ENCODE peak calls at places on chromosomes 1 and 21, in six cellular contexts. One of them, this sample, is unnamed.

GRCh38 chr1:176559474-176560390 is 96.8 kb downstream of the PAPPA2 start:
- DNase-seq in CD8-positive, alpha-beta memory T cell: no peak
- DNase-seq in cardiac muscle cell: peak; percentile 71
- DNase-seq in thyroid gland: peak; percentile 51
- DNase-seq in thoracic aorta: peak; percentile 13
- DNase-seq in heart right ventricle: no peak
- DNase-seq in this sample: peak; percentile 18

GRCh38 chr1:109687641-109688499 is at the start of gene GSTM1:
- DNase-seq in thoracic aorta: no peak
- DNase-seq in thyroid gland: no peak
- DNase-seq in heart right ventricle: peak; percentile 84
- DNase-seq in cardiac muscle cell: peak; percentile 82
- DNase-seq in CD8-positive, alpha-beta memory T cell: no peak
- DNase-seq in this sample: no peak

GRCh38 chr1:162385280-162385623 is 3.7 kb downstream of the C1orf226 start:
- DNase-seq in heart right ventricle: no peak
- DNase-seq in CD8-positive, alpha-beta memory T cell: no peak
- DNase-seq in thyroid gland: no peak
- DNase-seq in thoracic aorta: no peak
- DNase-seq in cardiac muscle cell: no peak
- DNase-seq in this sample: no peak

GRCh38 chr1:229108598-229109201 is 162.2 kb upstream of the RAB4A start:
- DNase-seq in heart right ventricle: no peak
- DNase-seq in cardiac muscle cell: no peak
- DNase-seq in CD8-positive, alpha-beta memory T cell: no peak
- DNase-seq in thoracic aorta: peak; percentile 25
- DNase-seq in thyroid gland: peak; percentile 84
- DNase-seq in this sample: no peak

GRCh38 chr1:117142200-117142599 is 20.7 kb upstream of the TRIM45 start:
- DNase-seq in thoracic aorta: no peak
- DNase-seq in cardiac muscle cell: no peak
- DNase-seq in heart right ventricle: no peak
- DNase-seq in CD8-positive, alpha-beta memory T cell: no peak
- DNase-seq in thyroid gland: no peak
- DNase-seq in this sample: no peak

GRCh38 chr1:28246427-28246832 is 10.5 kb downstream of the ATP5IF1 start:
- DNase-seq in thyroid gland: no peak
- DNase-seq in thoracic aorta: no peak
- DNase-seq in CD8-positive, alpha-beta memory T cell: no peak
- DNase-seq in heart right ventricle: no peak
- DNase-seq in cardiac muscle cell: peak; percentile 48
- DNase-seq in this sample: no peak

GRCh38 chr1:37811027-37811655 is 3.1 kb upstream of the YRDC start:
- DNase-seq in thyroid gland: peak; percentile 62
- DNase-seq in CD8-positive, alpha-beta memory T cell: peak; percentile 51
- DNase-seq in thoracic aorta: no peak
- DNase-seq in heart right ventricle: peak; percentile 51
- DNase-seq in cardiac muscle cell: peak; percentile 91
- DNase-seq in this sample: peak; percentile 72

GRCh38 chr1:10007161-10007560 is 10.1 kb downstream of the RBP7 start:
- DNase-seq in heart right ventricle: no peak
- DNase-seq in CD8-positive, alpha-beta memory T cell: no peak
- DNase-seq in thoracic aorta: no peak
- DNase-seq in cardiac muscle cell: peak; percentile 67
- DNase-seq in thyroid gland: peak; percentile 71
- DNase-seq in this sample: no peak

GRCh38 chr1:195188821-195189220 is 1419.4 kb downstream of the KCNT2 start:
- DNase-seq in thoracic aorta: no peak
- DNase-seq in heart right ventricle: no peak
- DNase-seq in thyroid gland: no peak
- DNase-seq in cardiac muscle cell: no peak
- DNase-seq in CD8-positive, alpha-beta memory T cell: no peak
- DNase-seq in this sample: no peak

GRCh38 chr1:211947396-211948295 is 87.7 kb downstream of the INTS7 start:
- DNase-seq in thyroid gland: no peak
- DNase-seq in cardiac muscle cell: no peak
- DNase-seq in heart right ventricle: no peak
- DNase-seq in thoracic aorta: no peak
- DNase-seq in CD8-positive, alpha-beta memory T cell: no peak
- DNase-seq in this sample: no peak

GRCh38 chr1:111618953-111619634 is 495 bp upstream of the RAP1A start:
- DNase-seq in CD8-positive, alpha-beta memory T cell: no peak
- DNase-seq in thyroid gland: no peak
- DNase-seq in cardiac muscle cell: no peak
- DNase-seq in thoracic aorta: no peak
- DNase-seq in heart right ventricle: no peak
- DNase-seq in this sample: no peak

GRCh38 chr1:111621050-111621449 is 1.5 kb downstream of the RAP1A start:
- DNase-seq in thoracic aorta: no peak
- DNase-seq in CD8-positive, alpha-beta memory T cell: no peak
- DNase-seq in heart right ventricle: no peak
- DNase-seq in cardiac muscle cell: peak; percentile 60
- DNase-seq in thyroid gland: no peak
- DNase-seq in this sample: no peak

GRCh38 chr1:111620412-111620971 is 903 bp downstream of the RAP1A start:
- DNase-seq in heart right ventricle: no peak
- DNase-seq in thoracic aorta: no peak
- DNase-seq in CD8-positive, alpha-beta memory T cell: no peak
- DNase-seq in thyroid gland: no peak
- DNase-seq in cardiac muscle cell: no peak
- DNase-seq in this sample: no peak

GRCh38 chr1:111618081-111618480 is 1.5 kb upstream of the RAP1A start:
- DNase-seq in heart right ventricle: no peak
- DNase-seq in cardiac muscle cell: no peak
- DNase-seq in CD8-positive, alpha-beta memory T cell: no peak
- DNase-seq in thoracic aorta: no peak
- DNase-seq in thyroid gland: no peak
- DNase-seq in this sample: no peak

GRCh38 chr1:111619635-111620411 is at the start of gene RAP1A:
- DNase-seq in heart right ventricle: peak; percentile 98
- DNase-seq in CD8-positive, alpha-beta memory T cell: peak; percentile 96
- DNase-seq in thyroid gland: peak; percentile 96
- DNase-seq in cardiac muscle cell: peak; percentile 96
- DNase-seq in thoracic aorta: peak; percentile 78
- DNase-seq in this sample: peak; percentile 89
- H3K27ac ChIP-seq in heart right ventricle: peak within 1 kb of the TSS; percentile 99
- H3K27ac ChIP-seq in CD8-positive, alpha-beta memory T cell: peak within 1 kb of the TSS; percentile 73
- H3K27ac ChIP-seq in thyroid gland: peak within 1 kb of the TSS; percentile 93
- H3K27ac ChIP-seq in cardiac muscle cell: peak within 1 kb of the TSS; percentile 87
- H3K27ac ChIP-seq in thoracic aorta: peak within 1 kb of the TSS; percentile 82
- H3K27ac ChIP-seq in this sample: peak within 1 kb of the TSS; percentile 93

GRCh38 chr1:64038119-64038518 is 165.3 kb upstream of the UBE2U start:
- DNase-seq in thoracic aorta: no peak
- DNase-seq in CD8-positive, alpha-beta memory T cell: no peak
- DNase-seq in cardiac muscle cell: peak; percentile 85
- DNase-seq in heart right ventricle: no peak
- DNase-seq in thyroid gland: no peak
- DNase-seq in this sample: no peak
- H3K27ac ChIP-seq in thoracic aorta: peak overlapping the region; percentile 93
- H3K27ac ChIP-seq in CD8-positive, alpha-beta memory T cell: no peak overlapping the region
- H3K27ac ChIP-seq in cardiac muscle cell: peak overlapping the region; percentile 68
- H3K27ac ChIP-seq in heart right ventricle: peak overlapping the region; percentile 59
- H3K27ac ChIP-seq in thyroid gland: no peak overlapping the region
- H3K27ac ChIP-seq in this sample: peak overlapping the region; percentile 79

GRCh38 chr21:28540514-28540913 is 452.2 kb downstream of the LTN1 start:
- DNase-seq in thoracic aorta: no peak
- DNase-seq in heart right ventricle: no peak
- DNase-seq in thyroid gland: no peak
- DNase-seq in cardiac muscle cell: peak; percentile 37
- DNase-seq in CD8-positive, alpha-beta memory T cell: no peak
- DNase-seq in this sample: no peak

GRCh38 chr21:28537371-28538079 is 455.2 kb downstream of the LTN1 start:
- DNase-seq in cardiac muscle cell: no peak
- DNase-seq in heart right ventricle: no peak
- DNase-seq in CD8-positive, alpha-beta memory T cell: no peak
- DNase-seq in thyroid gland: no peak
- DNase-seq in thoracic aorta: no peak
- DNase-seq in this sample: no peak

GRCh38 chr21:28539623-28539988 is 453.1 kb downstream of the LTN1 start:
- DNase-seq in thyroid gland: no peak
- DNase-seq in CD8-positive, alpha-beta memory T cell: no peak
- DNase-seq in thoracic aorta: no peak
- DNase-seq in heart right ventricle: no peak
- DNase-seq in cardiac muscle cell: no peak
- DNase-seq in this sample: no peak

GRCh38 chr21:28541371-28542112 is 451.1 kb downstream of the LTN1 start:
- DNase-seq in heart right ventricle: no peak
- DNase-seq in CD8-positive, alpha-beta memory T cell: no peak
- DNase-seq in thyroid gland: no peak
- DNase-seq in cardiac muscle cell: no peak
- DNase-seq in thoracic aorta: no peak
- DNase-seq in this sample: no peak

DNA sequence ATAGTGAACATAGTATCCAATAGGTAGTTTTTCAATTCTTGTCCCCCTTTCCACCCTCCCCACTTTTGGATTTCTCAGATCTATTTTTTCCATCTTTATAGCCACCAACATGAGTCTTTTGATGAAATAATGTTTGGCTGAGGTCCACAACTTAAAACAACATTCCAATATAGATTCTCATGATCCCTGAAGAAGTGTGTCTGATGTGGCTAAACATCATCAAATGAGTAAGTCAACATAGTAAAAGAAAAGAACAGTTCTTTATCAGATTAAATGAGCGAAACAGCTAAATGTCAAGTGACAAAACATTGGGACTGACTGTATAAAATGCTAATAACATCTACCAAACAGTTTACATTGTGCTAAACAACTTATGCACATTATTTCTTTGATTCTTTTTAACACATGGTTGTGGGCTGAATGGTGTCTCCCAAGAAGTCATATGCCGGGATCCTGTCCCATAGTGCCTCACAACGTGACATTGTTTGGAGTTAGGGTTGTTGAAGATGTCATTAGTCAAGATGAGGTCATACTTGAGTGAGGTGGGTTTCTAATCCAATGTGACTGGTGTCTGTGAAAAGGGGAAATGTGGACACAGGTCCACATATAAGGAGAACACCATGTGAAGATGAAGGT is 453.6 kb downstream of the LTN1 start:
- DNase-seq in CD8-positive, alpha-beta memory T cell: no peak
- DNase-seq in thyroid gland: no peak
- DNase-seq in cardiac muscle cell: peak; percentile 24
- DNase-seq in heart right ventricle: no peak
- DNase-seq in thoracic aorta: no peak
- DNase-seq in this sample: no peak
- H3K27ac ChIP-seq in CD8-positive, alpha-beta memory T cell: no peak overlapping the region
- H3K27ac ChIP-seq in thyroid gland: no peak overlapping the region
- H3K27ac ChIP-seq in cardiac muscle cell: no peak overlapping the region
- H3K27ac ChIP-seq in heart right ventricle: no peak overlapping the region
- H3K27ac ChIP-seq in thoracic aorta: no peak overlapping the region
- H3K27ac ChIP-seq in this sample: no peak overlapping the region

DNA sequence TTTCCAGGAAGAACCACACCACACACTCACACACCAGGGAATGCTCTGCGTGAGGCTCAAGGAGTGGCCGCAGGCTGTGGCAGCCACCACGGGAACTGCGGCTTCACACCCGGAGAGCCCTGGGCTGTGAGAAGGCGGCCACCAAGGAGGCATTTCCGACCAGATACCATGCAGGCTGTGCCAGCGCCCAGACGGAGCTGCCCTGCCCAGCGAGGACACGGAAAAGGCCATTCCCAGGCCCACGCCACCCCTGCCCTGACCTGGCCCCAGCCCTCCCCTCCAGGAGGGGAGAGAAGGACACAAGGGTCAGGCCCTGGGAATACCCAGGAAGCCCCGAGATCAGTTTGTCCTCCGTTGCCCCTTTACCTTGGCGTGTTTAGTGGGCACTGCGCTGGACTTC is 119.3 kb downstream of the NPHP4 start:
- DNase-seq in thyroid gland: no peak
- DNase-seq in CD8-positive, alpha-beta memory T cell: no peak
- DNase-seq in heart right ventricle: no peak
- DNase-seq in thoracic aorta: no peak
- DNase-seq in cardiac muscle cell: no peak
- DNase-seq in this sample: no peak
- H3K27ac ChIP-seq in thyroid gland: no peak overlapping the region
- H3K27ac ChIP-seq in CD8-positive, alpha-beta memory T cell: no peak overlapping the region
- H3K27ac ChIP-seq in heart right ventricle: no peak overlapping the region
- H3K27ac ChIP-seq in thoracic aorta: no peak overlapping the region
- H3K27ac ChIP-seq in cardiac muscle cell: no peak overlapping the region
- H3K27ac ChIP-seq in this sample: no peak overlapping the region

DNA sequence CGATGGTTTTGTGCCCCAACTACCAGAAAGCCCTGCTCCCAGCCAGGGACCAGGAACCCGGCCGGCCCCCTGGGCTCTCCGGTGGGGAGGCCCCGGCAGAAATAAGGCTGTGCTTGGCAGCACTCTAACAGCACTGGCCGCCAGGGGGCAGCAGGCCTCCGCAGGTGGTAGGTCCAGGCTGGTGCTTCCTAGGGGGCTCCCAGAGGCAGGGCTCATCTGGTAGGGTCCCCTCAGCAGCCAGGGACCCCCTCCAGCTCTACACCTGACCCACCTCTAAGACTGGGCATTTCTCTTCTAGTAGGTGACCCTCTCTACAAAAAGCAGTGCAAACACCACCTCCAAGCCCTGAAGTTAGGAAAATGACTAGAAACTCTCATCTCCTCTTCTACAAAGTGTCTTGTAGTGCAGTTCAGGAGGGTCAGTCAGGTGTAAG is 85.6 kb downstream of the STUM start:
- DNase-seq in heart right ventricle: peak; percentile 86
- DNase-seq in thyroid gland: peak; percentile 76
- DNase-seq in thoracic aorta: no peak
- DNase-seq in CD8-positive, alpha-beta memory T cell: peak; percentile 79
- DNase-seq in cardiac muscle cell: peak; percentile 75
- DNase-seq in this sample: peak; percentile 81
- H3K27ac ChIP-seq in heart right ventricle: no peak overlapping the region
- H3K27ac ChIP-seq in thyroid gland: peak overlapping the region; percentile 28
- H3K27ac ChIP-seq in thoracic aorta: peak overlapping the region; percentile 59
- H3K27ac ChIP-seq in CD8-positive, alpha-beta memory T cell: no peak overlapping the region
- H3K27ac ChIP-seq in cardiac muscle cell: no peak overlapping the region
- H3K27ac ChIP-seq in this sample: peak overlapping the region; percentile 81

GRCh38 chr1:45545019-45545493 is 5.6 kb upstream of the AKR1A1 start:
- DNase-seq in thyroid gland: peak; percentile 44
- DNase-seq in cardiac muscle cell: no peak
- DNase-seq in heart right ventricle: no peak
- DNase-seq in thoracic aorta: no peak
- DNase-seq in CD8-positive, alpha-beta memory T cell: no peak
- DNase-seq in this sample: no peak
- H3K27ac ChIP-seq in thyroid gland: no peak overlapping the region
- H3K27ac ChIP-seq in cardiac muscle cell: no peak overlapping the region
- H3K27ac ChIP-seq in heart right ventricle: no peak overlapping the region
- H3K27ac ChIP-seq in thoracic aorta: no peak overlapping the region
- H3K27ac ChIP-seq in CD8-positive, alpha-beta memory T cell: no peak overlapping the region
- H3K27ac ChIP-seq in this sample: no peak overlapping the region

GRCh38 chr1:231743966-231744365 is 117.4 kb downstream of the DISC1 start:
- DNase-seq in heart right ventricle: no peak
- DNase-seq in thyroid gland: no peak
- DNase-seq in thoracic aorta: no peak
- DNase-seq in CD8-positive, alpha-beta memory T cell: no peak
- DNase-seq in cardiac muscle cell: no peak
- DNase-seq in this sample: no peak
- H3K27ac ChIP-seq in heart right ventricle: no peak overlapping the region
- H3K27ac ChIP-seq in thyroid gland: no peak overlapping the region
- H3K27ac ChIP-seq in thoracic aorta: no peak overlapping the region
- H3K27ac ChIP-seq in CD8-positive, alpha-beta memory T cell: no peak overlapping the region
- H3K27ac ChIP-seq in cardiac muscle cell: no peak overlapping the region
- H3K27ac ChIP-seq in this sample: no peak overlapping the region

DNA sequence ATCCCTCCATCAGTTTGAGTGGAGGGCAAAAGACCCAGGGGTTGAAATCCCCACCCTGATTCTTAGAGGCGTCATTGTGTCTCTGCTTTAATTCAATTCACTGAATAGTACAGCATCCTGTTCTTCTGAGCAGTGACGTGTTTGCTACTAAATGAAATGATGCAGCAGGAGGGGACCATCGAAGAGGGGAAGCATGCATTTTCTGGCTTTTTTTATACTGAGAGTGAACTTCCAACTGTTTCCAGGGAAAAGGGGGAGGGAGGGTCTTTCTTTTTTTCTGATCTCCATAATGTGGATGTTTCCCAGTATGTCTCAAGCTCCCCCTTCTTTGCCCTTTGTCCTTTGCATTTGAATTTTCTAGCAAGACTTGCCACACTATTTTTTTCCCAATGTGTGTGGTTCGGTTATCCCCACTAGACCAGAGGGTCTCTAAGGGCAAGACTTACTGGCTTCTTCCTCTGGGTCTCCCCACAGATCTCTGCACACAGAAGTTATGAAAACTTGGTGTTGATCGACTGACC is 2.7 kb downstream of the INTS3 start:
- DNase-seq in thoracic aorta: no peak
- DNase-seq in cardiac muscle cell: no peak
- DNase-seq in CD8-positive, alpha-beta memory T cell: no peak
- DNase-seq in heart right ventricle: no peak
- DNase-seq in thyroid gland: no peak
- DNase-seq in this sample: no peak
- H3K27ac ChIP-seq in thoracic aorta: peak overlapping the region; percentile 100
- H3K27ac ChIP-seq in cardiac muscle cell: no peak overlapping the region
- H3K27ac ChIP-seq in CD8-positive, alpha-beta memory T cell: no peak overlapping the region
- H3K27ac ChIP-seq in heart right ventricle: peak overlapping the region; percentile 63
- H3K27ac ChIP-seq in thyroid gland: peak overlapping the region; percentile 9
- H3K27ac ChIP-seq in this sample: no peak overlapping the region